ENCODE peak calls at places on chromosome 17, in ten cellular contexts. Q, P, I, H, F, J, T, S, M and C are unnamed samples.

GRCh38 chr17:77645441-77646430 is 312.8 kb upstream of the TNRC6C start:
- DNase-seq in Q (peak; percentile 41), P (no peak), I (no peak), H (no peak), F (no peak), J (no peak), T (no peak), S (no peak), M (no peak), C (no peak)

GRCh38 chr17:29663155-29663554 is 40.4 kb upstream of the CORO6 start:
- DNase-seq in Q (no peak), P (no peak), I (no peak), H (peak; percentile 16), F (no peak), J (no peak), T (no peak), S (no peak), M (no peak), C (no peak)

GRCh38 chr17:81962499-81963441 is 1.8 kb upstream of the NOTUM start:
- DNase-seq in Q (no peak), P (no peak), I (no peak), H (no peak), F (no peak), J (no peak), T (no peak), S (no peak), M (no peak), C (no peak)

GRCh38 chr17:63075969-63076368 is 109.9 kb downstream of the TANC2 start:
- DNase-seq in Q (no peak), P (no peak), I (no peak), H (no peak), F (no peak), J (no peak), T (no peak), S (no peak), M (no peak), C (no peak)

GRCh38 chr17:66897141-66897540 is 62.2 kb downstream of the CACNG5 start:
- DNase-seq in Q (no peak), P (no peak), I (no peak), H (no peak), F (no peak), J (no peak), T (no peak), S (no peak), M (no peak), C (no peak)

GRCh38 chr17:75380315-75380714 is 25.2 kb downstream of the GRB2 start:
- DNase-seq in Q (no peak), P (no peak), I (no peak), H (no peak), F (no peak), J (no peak), T (no peak), S (no peak), M (no peak), C (no peak)

GRCh38 chr17:41498276-41498675 is 7.1 kb downstream of the KRT13 start:
- DNase-seq in Q (no peak), P (no peak), I (no peak), H (no peak), F (no peak), J (no peak), T (no peak), S (no peak), M (no peak), C (no peak)

GRCh38 chr17:18182978-18183333 is 672 bp upstream of the ALKBH5 start:
- DNase-seq in Q (no peak), P (peak; percentile 78), I (no peak), H (peak; percentile 86), F (peak; percentile 68), J (peak; percentile 92), T (no peak), S (peak; percentile 85), M (no peak), C (no peak)

GRCh38 chr17:50686494-50687199 is 21.1 kb downstream of the ANKRD40 start:
- DNase-seq in Q (no peak), P (peak; percentile 88), I (peak; percentile 62), H (peak; percentile 94), F (no peak), J (peak; percentile 86), T (no peak), S (no peak), M (peak; percentile 92), C (no peak)

GRCh38 chr17:44241104-44241503 is 21.6 kb upstream of the UBTF start:
- DNase-seq in Q (no peak), P (no peak), I (no peak), H (no peak), F (no peak), J (no peak), T (no peak), S (peak; percentile 71), M (no peak), C (no peak)

GRCh38 chr17:81097943-81098308 is 63.0 kb downstream of the BAIAP2 start:
- DNase-seq in Q (no peak), P (no peak), I (peak; percentile 62), H (no peak), F (no peak), J (no peak), T (peak; percentile 61), S (no peak), M (peak; percentile 72), C (no peak)

DNA sequence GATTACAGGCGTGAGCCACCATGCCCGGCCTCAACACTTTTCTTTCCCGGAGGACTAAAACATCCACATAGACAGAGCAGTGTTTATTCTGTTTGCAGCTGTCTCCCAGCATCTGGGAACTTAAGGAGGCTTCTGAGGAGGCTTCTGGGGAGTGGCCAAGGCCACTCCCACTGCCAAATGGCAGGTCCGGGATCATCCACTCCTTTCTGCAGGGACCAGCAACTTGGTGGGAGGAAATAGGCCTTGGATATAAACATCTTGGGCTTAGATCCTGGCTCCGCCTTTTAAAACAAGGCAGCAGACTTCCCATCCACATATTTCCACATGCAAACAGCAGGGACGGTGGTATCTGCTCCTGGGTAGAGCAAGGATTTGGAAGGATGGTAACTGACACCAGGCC is 14.1 kb upstream of the SPATA32 start:
- DNase-seq in Q (no peak), P (no peak), I (no peak), H (no peak), F (no peak), J (no peak), T (no peak), S (no peak), M (no peak), C (no peak)
- H3K4me1 ChIP-seq in Q (no peaks in the 10 kb centered on the region), P (peaks cover 27% of the 10 kb centered on the region), I (peaks cover 7% of the 10 kb centered on the region), H (peaks cover 11% of the 10 kb centered on the region), F (no peaks in the 10 kb centered on the region), J (no peaks in the 10 kb centered on the region), T (no peaks in the 10 kb centered on the region), S (no peaks in the 10 kb centered on the region), M (peaks cover 17% of the 10 kb centered on the region), C (no peaks in the 10 kb centered on the region)

GRCh38 chr17:40303009-40303657 is 5.8 kb upstream of the RARA start:
- DNase-seq in Q (peak; percentile 67), P (peak; percentile 66), I (peak; percentile 76), H (peak; percentile 71), F (no peak), J (no peak), T (peak; percentile 45), S (peak; percentile 60), M (peak; percentile 35), C (no peak)

GRCh38 chr17:40306395-40306794 is 2.6 kb upstream of the RARA start:
- DNase-seq in Q (no peak), P (no peak), I (no peak), H (no peak), F (no peak), J (no peak), T (no peak), S (no peak), M (no peak), C (no peak)

GRCh38 chr17:40304464-40304863 is 4.5 kb upstream of the RARA start:
- DNase-seq in Q (no peak), P (no peak), I (peak; percentile 92), H (no peak), F (no peak), J (no peak), T (no peak), S (no peak), M (no peak), C (no peak)

GRCh38 chr17:40301315-40301714 is 7.7 kb upstream of the RARA start:
- DNase-seq in Q (no peak), P (peak; percentile 63), I (no peak), H (no peak), F (no peak), J (no peak), T (no peak), S (no peak), M (no peak), C (no peak)

GRCh38 chr17:40303706-40304450 is 5.1 kb upstream of the RARA start:
- DNase-seq in Q (no peak), P (no peak), I (peak; percentile 84), H (no peak), F (no peak), J (no peak), T (no peak), S (no peak), M (no peak), C (no peak)
- H3K4me1 ChIP-seq in Q (peaks cover 18% of the 10 kb centered on the region), P (peaks cover 4% of the 10 kb centered on the region), I (peaks cover 62% of the 10 kb centered on the region), H (peaks cover 24% of the 10 kb centered on the region), F (no peaks in the 10 kb centered on the region), J (peaks cover 27% of the 10 kb centered on the region), T (peaks cover 29% of the 10 kb centered on the region), S (peaks cover 8% of the 10 kb centered on the region), M (peaks cover 16% of the 10 kb centered on the region), C (peaks cover 9% of the 10 kb centered on the region)

GRCh38 chr17:7610641-7611040 is 4.1 kb downstream of the FXR2 start:
- DNase-seq in Q (no peak), P (no peak), I (no peak), H (no peak), F (no peak), J (peak; percentile 7), T (no peak), S (no peak), M (no peak), C (no peak)

GRCh38 chr17:7611635-7612293 is 2.9 kb downstream of the FXR2 start:
- DNase-seq in Q (no peak), P (no peak), I (no peak), H (no peak), F (no peak), J (no peak), T (no peak), S (no peak), M (no peak), C (no peak)

GRCh38 chr17:7612294-7612640 is 2.4 kb downstream of the FXR2 start:
- DNase-seq in Q (no peak), P (no peak), I (no peak), H (no peak), F (no peak), J (no peak), T (no peak), S (no peak), M (no peak), C (no peak)

DNA sequence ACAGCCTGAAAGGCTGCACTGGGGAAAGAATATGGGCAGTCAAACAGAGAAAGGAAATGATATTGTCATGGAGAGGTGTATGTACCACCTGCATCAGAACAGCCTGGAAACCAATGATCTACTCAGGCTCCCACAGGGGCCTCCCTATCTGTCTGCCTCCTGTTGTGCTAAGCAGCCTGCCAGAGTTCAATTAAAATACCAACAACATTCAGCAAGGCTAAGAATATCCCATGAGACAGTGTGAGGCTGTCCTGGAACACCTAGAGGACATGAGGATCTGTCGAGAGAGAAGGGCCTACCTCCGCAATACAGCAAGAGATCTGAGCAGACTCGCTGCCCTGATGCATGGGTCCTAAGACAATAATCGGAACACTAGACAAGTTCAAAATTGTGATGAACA is 8.4 kb downstream of the FXR2 start:
- DNase-seq in Q (no peak), P (no peak), I (no peak), H (no peak), F (no peak), J (no peak), T (no peak), S (no peak), M (no peak), C (no peak)
- H3K4me1 ChIP-seq in Q (peaks cover 3% of the 10 kb centered on the region), P (peaks cover 6% of the 10 kb centered on the region), I (no peaks in the 10 kb centered on the region), H (no peaks in the 10 kb centered on the region), F (no peaks in the 10 kb centered on the region), J (no peaks in the 10 kb centered on the region), T (peaks cover 3% of the 10 kb centered on the region), S (no peaks in the 10 kb centered on the region), M (no peaks in the 10 kb centered on the region), C (no peaks in the 10 kb centered on the region)

GRCh38 chr17:2406271-2406902 is 5.5 kb upstream of the MNT start:
- DNase-seq in Q (no peak), P (no peak), I (no peak), H (no peak), F (no peak), J (peak; percentile 83), T (peak; percentile 91), S (no peak), M (no peak), C (no peak)
- H3K4me1 ChIP-seq in Q (peaks cover 8% of the 10 kb centered on the region), P (peaks cover 48% of the 10 kb centered on the region), I (peaks cover 43% of the 10 kb centered on the region), H (peaks cover 17% of the 10 kb centered on the region), F (no peaks in the 10 kb centered on the region), J (peaks cover 57% of the 10 kb centered on the region), T (peaks cover 49% of the 10 kb centered on the region), S (peaks cover 9% of the 10 kb centered on the region), M (peaks cover 43% of the 10 kb centered on the region), C (no peaks in the 10 kb centered on the region)